ENCODE peak calls at places on chromosomes 12 and 14, in five cellular contexts. N is GM23248, T is body of pancreas, O is SK-N-SH, M is heart left ventricle. F is an unnamed sample. For H3K4me1 and H3K27me3, the result is how much of the 10 kb centered on the place peaks cover.

GRCh38 chr14:46378248-46378647 is 273.3 kb downstream of the RPL10L start:
- DNase-seq in N (no peak), T (no peak), O (no peak), M (no peak), F (no peak)

GRCh38 chr12:60977966-60978365 is 1282.2 kb upstream of the USP15 start:
- DNase-seq in N (no peak), T (no peak), O (no peak), M (no peak), F (no peak)

GRCh38 chr12:21607701-21608100 is 3.1 kb upstream of the GYS2 start:
- DNase-seq in N (peak), T (no peak), O (no peak), M (no peak), F (peak)

GRCh38 chr14:70069186-70069585 is 119.6 kb downstream of the SLC8A3 start:
- DNase-seq in N (no peak), T (no peak), O (no peak), M (no peak), F (no peak)

GRCh38 chr12:100573499-100574261 is at the start of gene GAS2L3:
- DNase-seq in N (peak), T (peak), O (peak), M (peak), F (peak)

GRCh38 chr12:128823216-128823915 is 392 bp downstream of the SLC15A4 start:
- DNase-seq in N (no peak), T (no peak), O (no peak), M (peak), F (peak)

GRCh38 chr12:83664650-83665049 is 977.9 kb downstream of the TMTC2 start:
- DNase-seq in N (no peak), T (no peak), O (peak), M (no peak), F (peak)

GRCh38 chr14:23399136-23399535 is 8.9 kb downstream of the MYH6 start:
- DNase-seq in N (no peak), T (no peak), O (no peak), M (no peak), F (no peak)

GRCh38 chr14:104087981-104088850 is 2.7 kb downstream of the ASPG start:
- DNase-seq in N (no peak), T (peak), O (no peak), M (no peak), F (no peak)

DNA sequence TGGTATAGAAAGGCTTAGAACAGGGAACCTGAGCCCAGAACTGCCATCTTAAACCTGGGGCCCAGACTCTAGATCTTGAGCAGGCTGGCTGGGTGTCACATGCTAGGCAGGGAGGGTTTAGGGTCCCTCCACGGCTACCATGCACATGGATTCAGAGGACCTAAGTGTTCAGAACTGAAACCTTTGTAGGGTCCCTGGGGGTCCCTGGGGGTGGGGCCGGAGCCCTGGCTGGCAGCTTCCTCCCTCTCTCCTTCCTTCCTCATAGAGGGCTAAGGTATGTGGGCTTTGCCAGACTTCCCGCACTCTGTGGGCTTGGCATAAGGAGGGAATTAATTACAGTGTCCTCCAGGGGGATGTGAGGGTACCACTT is 4.6 kb upstream of the ZNF385A start:
- DNase-seq in N (no peak), T (no peak), O (no peak), M (no peak), F (no peak)
- H3K27ac ChIP-seq in N (no peak), T (no peak), O (no peak), M (no peak), F (peak)

DNA sequence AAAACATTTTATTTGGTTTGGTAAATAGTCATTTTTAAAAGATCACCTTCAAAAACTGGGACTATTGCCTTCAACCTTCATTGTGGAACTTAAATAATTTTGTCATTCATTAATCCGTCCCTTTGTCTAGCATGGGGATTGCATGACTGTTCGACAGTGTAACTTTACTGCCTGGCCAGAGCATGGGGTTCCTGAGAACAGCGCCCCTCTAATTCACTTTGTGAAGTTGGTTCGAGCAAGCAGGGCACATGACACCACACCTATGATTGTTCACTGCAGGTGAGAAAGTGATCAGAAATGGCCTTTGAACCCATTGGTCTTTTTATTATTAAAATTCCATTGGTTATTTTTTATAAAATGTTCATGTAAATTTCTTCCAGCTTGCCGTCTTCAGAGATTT is 37.2 kb upstream of the MYF6 start:
- DNase-seq in N (no peak), T (no peak), O (no peak), M (no peak), F (no peak)
- H3K4me1 ChIP-seq in N (under half), T (under half), O (under half), M (under half), F (under half)

DNA sequence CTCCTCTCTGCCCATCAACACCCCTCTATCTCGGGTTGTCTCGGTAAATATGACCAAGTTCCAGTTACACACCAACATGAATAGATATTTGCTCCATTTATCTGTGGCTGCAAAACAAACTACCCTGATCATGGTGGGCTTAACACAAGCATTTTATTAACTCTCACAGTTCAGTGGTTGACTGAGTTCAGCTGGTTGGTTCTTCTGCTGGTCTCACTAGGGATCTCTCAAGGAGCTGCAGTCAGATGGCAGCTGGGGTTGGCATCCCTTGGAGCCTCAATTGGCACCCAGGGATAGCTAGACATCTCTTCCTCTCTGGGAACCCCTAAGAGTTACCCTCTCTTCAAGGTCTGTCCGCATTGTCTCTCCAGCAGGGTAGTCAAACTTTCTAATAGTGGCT is 25.4 kb downstream of the P2RX7 start:
- DNase-seq in N (no peak), T (no peak), O (no peak), M (no peak), F (no peak)
- H3K27me3 ChIP-seq in N (under half), T (under half), O (under half), M (under half), F (under half)

GRCh38 chr12:114913871-114914801 is 230.2 kb upstream of the TBX3 start:
- DNase-seq in N (peak), T (no peak), O (no peak), M (no peak), F (no peak)
- H3K27ac ChIP-seq in N (no peak), T (no peak), O (no peak), M (no peak), F (no peak)

GRCh38 chr12:54005853-54006699 is 2.7 kb upstream of the HOXC8 start:
- DNase-seq in N (peak), T (peak), O (peak), M (peak), F (peak)

GRCh38 chr12:54006700-54007220 is 2.0 kb upstream of the HOXC8 start:
- DNase-seq in N (no peak), T (no peak), O (no peak), M (no peak), F (no peak)

GRCh38 chr12:54004063-54004840 is 4.3 kb downstream of the HOXC9 start:
- DNase-seq in N (no peak), T (no peak), O (no peak), M (no peak), F (no peak)

GRCh38 chr12:54004841-54005530 is 3.8 kb upstream of the HOXC8 start:
- DNase-seq in N (no peak), T (no peak), O (no peak), M (no peak), F (no peak)

DNA sequence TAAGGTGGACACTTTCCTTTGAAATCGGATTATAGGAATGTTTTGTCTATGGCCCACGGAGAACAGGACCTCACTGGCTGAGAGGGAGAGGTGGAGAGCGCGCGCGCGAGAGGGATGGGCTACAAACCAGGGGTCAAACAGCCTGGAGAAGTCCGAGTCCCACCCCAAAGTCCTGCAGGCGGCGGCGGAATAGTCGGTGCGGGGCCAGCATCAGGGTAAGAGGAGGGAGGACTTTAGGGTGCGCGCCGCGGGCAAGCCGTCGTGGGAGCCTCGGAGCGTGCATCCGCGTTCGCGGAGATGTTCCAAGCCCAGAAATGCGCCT is 3.3 kb upstream of the HOXC8 start:
- DNase-seq in N (no peak), T (no peak), O (no peak), M (no peak), F (no peak)
- H3K4me1 ChIP-seq in N (under half), T (under half), O (under half), M (under half), F (under half)

DNA sequence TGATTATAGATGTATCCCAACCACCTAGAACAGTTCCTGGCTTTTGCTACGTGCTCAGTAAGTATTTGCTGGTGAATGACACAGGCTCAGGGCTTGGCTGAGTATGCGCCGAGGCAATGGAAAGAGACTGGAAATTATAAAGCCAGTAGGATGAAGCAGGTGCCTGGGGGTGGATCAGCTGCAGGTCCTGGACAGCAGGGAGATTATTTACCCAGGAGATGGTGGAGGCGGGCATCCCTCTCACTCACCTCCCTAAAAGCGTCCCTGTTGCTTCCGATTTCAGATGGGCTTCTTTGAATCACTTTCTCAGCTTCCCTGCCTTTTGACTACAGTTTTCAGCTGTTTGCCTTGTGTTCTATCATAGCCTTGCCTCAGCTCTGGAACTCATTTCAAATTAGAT is 6.4 kb downstream of the SLC6A13 start:
- DNase-seq in N (no peak), T (no peak), O (no peak), M (no peak), F (no peak)
- H3K27me3 ChIP-seq in N (half or more), T (under half), O (under half), M (under half), F (under half)

GRCh38 chr12:69254046-69254445 is 14.7 kb downstream of the CPSF6 start:
- DNase-seq in N (peak), T (no peak), O (peak), M (no peak), F (peak)

GRCh38 chr12:69247253-69248018 is 8.1 kb downstream of the CPSF6 start:
- DNase-seq in N (no peak), T (no peak), O (no peak), M (no peak), F (peak)

GRCh38 chr12:69254857-69255256 is 15.5 kb downstream of the CPSF6 start:
- DNase-seq in N (no peak), T (no peak), O (no peak), M (no peak), F (no peak)

GRCh38 chr12:69252033-69252432 is 12.7 kb downstream of the CPSF6 start:
- DNase-seq in N (peak), T (no peak), O (no peak), M (no peak), F (no peak)
- H3K27ac ChIP-seq in N (no peak), T (no peak), O (no peak), M (no peak), F (peak)

GRCh38 chr12:6745751-6746525 is 7.0 kb downstream of the MLF2 start:
- DNase-seq in N (peak), T (no peak), O (no peak), M (no peak), F (no peak)

GRCh38 chr12:6751767-6752166 is 1.2 kb downstream of the MLF2 start:
- DNase-seq in N (no peak), T (no peak), O (no peak), M (no peak), F (no peak)

GRCh38 chr12:6752181-6752930 is 585 bp downstream of the MLF2 start:
- DNase-seq in N (peak), T (peak), O (peak), M (peak), F (peak)

GRCh38 chr12:6750506-6750905 is 2.4 kb downstream of the MLF2 start:
- DNase-seq in N (no peak), T (no peak), O (no peak), M (no peak), F (no peak)

GRCh38 chr12:6748761-6749160 is 4.2 kb downstream of the MLF2 start:
- DNase-seq in N (no peak), T (no peak), O (no peak), M (no peak), F (no peak)
- H3K4me1 ChIP-seq in N (under half), T (under half), O (under half), M (under half), F (under half)

DNA sequence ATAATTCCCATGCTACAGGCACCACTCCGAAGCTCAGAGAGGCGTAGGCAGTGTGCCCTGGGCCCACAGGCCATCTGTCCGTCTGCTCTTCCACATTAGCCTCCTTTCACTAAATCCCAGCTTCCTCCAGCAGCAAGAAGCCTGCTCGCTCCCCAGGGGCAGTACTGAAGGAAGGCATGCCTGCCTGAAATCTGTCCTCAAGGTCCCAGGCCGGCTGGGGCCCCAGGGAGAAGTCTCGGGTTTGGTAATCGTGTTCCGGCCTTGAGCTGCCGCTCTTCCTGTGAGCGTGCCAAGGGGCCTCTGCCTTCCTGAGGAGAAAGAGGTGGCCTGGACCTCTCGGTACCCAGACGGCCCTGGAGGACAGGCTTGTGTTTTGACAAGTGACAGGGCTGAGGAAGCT is 15.2 kb upstream of the DLK1 start:
- DNase-seq in N (no peak), T (peak), O (no peak), M (no peak), F (no peak)
- H3K27me3 ChIP-seq in N (under half), T (under half), O (under half), M (under half), F (under half)

DNA sequence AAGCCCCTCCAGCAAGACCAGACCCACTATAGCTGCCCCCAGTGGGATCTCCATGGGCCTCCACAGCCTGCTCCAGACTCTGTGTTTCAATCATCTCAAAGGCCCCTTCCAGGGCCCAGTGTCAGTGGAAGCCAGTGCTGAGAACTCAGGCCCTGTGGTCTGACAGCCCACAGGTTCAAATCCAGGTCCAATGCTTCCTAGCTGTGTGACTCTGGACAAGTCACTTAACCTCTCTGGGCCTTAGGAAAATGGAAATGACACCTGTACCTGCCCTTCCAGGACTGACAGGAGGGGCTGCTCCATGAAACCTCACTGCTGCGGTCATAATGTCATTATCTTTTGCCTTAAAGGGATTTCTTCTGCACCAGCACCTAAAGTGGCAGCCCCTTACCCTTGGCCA is 101.9 kb downstream of the NCOR2 start:
- DNase-seq in N (no peak), T (no peak), O (no peak), M (no peak), F (no peak)
- H3K27ac ChIP-seq in N (no peak), T (no peak), O (no peak), M (no peak), F (no peak)

F was measured in cardiac muscle cell.